ENCODE peak calls at places on chromosomes 7 and 10, in six cellular contexts. One of them, this sample, is unnamed.
A peak's percentile ranks its signal among the peaks of the same experiment; 100 is the strongest.

GRCh38 chr7:43487731-43488073 is 95.2 kb upstream of the STK17A start:
- DNase-seq in choroid plexus epithelial cell: no peak
- DNase-seq in IMR-90: no peak
- DNase-seq in CD8-positive, alpha-beta T cell: no peak
- DNase-seq in activated CD8-positive, alpha-beta T cell treated with anti-CD3 and anti-CD28 coated beads for 36 hours: no peak
- DNase-seq in activated naive CD8-positive, alpha-beta T cell treated with anti-CD3 and anti-CD28 coated beads, Interleukin-2, amount 10 ng/mL, durations not matched to agents 7 days and 5 days: no peak
- DNase-seq in this sample: no peak

GRCh38 chr7:49295136-49295535 is 370.8 kb downstream of the CDC14C start:
- DNase-seq in IMR-90: no peak
- DNase-seq in choroid plexus epithelial cell: no peak
- DNase-seq in activated CD8-positive, alpha-beta T cell treated with anti-CD3 and anti-CD28 coated beads for 36 hours: no peak
- DNase-seq in CD8-positive, alpha-beta T cell: no peak
- DNase-seq in activated naive CD8-positive, alpha-beta T cell treated with anti-CD3 and anti-CD28 coated beads, Interleukin-2, amount 10 ng/mL, durations not matched to agents 7 days and 5 days: no peak
- DNase-seq in this sample: peak; percentile 65

GRCh38 chr10:100934084-100934659 is 21.4 kb downstream of the SLF2 start:
- DNase-seq in activated CD8-positive, alpha-beta T cell treated with anti-CD3 and anti-CD28 coated beads for 36 hours: no peak
- DNase-seq in IMR-90: no peak
- DNase-seq in activated naive CD8-positive, alpha-beta T cell treated with anti-CD3 and anti-CD28 coated beads, Interleukin-2, amount 10 ng/mL, durations not matched to agents 7 days and 5 days: no peak
- DNase-seq in choroid plexus epithelial cell: peak; percentile 50
- DNase-seq in CD8-positive, alpha-beta T cell: no peak
- DNase-seq in this sample: no peak

GRCh38 chr10:8054243-8054497 is 318 bp upstream of the GATA3 start:
- DNase-seq in choroid plexus epithelial cell: no peak
- DNase-seq in activated naive CD8-positive, alpha-beta T cell treated with anti-CD3 and anti-CD28 coated beads, Interleukin-2, amount 10 ng/mL, durations not matched to agents 7 days and 5 days: no peak
- DNase-seq in activated CD8-positive, alpha-beta T cell treated with anti-CD3 and anti-CD28 coated beads for 36 hours: no peak
- DNase-seq in IMR-90: no peak
- DNase-seq in CD8-positive, alpha-beta T cell: no peak
- DNase-seq in this sample: peak; percentile 24

GRCh38 chr7:36611703-36612102 is 112.6 kb downstream of the AOAH start:
- DNase-seq in choroid plexus epithelial cell: no peak
- DNase-seq in IMR-90: no peak
- DNase-seq in activated CD8-positive, alpha-beta T cell treated with anti-CD3 and anti-CD28 coated beads for 36 hours: no peak
- DNase-seq in CD8-positive, alpha-beta T cell: no peak
- DNase-seq in activated naive CD8-positive, alpha-beta T cell treated with anti-CD3 and anti-CD28 coated beads, Interleukin-2, amount 10 ng/mL, durations not matched to agents 7 days and 5 days: no peak
- DNase-seq in this sample: no peak

GRCh38 chr7:4386190-4386589 is 295.9 kb upstream of the FOXK1 start:
- DNase-seq in IMR-90: no peak
- DNase-seq in choroid plexus epithelial cell: no peak
- DNase-seq in CD8-positive, alpha-beta T cell: no peak
- DNase-seq in activated CD8-positive, alpha-beta T cell treated with anti-CD3 and anti-CD28 coated beads for 36 hours: no peak
- DNase-seq in activated naive CD8-positive, alpha-beta T cell treated with anti-CD3 and anti-CD28 coated beads, Interleukin-2, amount 10 ng/mL, durations not matched to agents 7 days and 5 days: no peak
- DNase-seq in this sample: no peak

GRCh38 chr7:35422715-35423114 is 168.8 kb upstream of the TBX20 start:
- DNase-seq in choroid plexus epithelial cell: no peak
- DNase-seq in activated CD8-positive, alpha-beta T cell treated with anti-CD3 and anti-CD28 coated beads for 36 hours: no peak
- DNase-seq in CD8-positive, alpha-beta T cell: no peak
- DNase-seq in activated naive CD8-positive, alpha-beta T cell treated with anti-CD3 and anti-CD28 coated beads, Interleukin-2, amount 10 ng/mL, durations not matched to agents 7 days and 5 days: no peak
- DNase-seq in IMR-90: no peak
- DNase-seq in this sample: no peak

GRCh38 chr10:12844796-12845524 is 156.6 kb downstream of the CCDC3 start:
- DNase-seq in activated naive CD8-positive, alpha-beta T cell treated with anti-CD3 and anti-CD28 coated beads, Interleukin-2, amount 10 ng/mL, durations not matched to agents 7 days and 5 days: no peak
- DNase-seq in IMR-90: peak; percentile 91
- DNase-seq in activated CD8-positive, alpha-beta T cell treated with anti-CD3 and anti-CD28 coated beads for 36 hours: no peak
- DNase-seq in CD8-positive, alpha-beta T cell: no peak
- DNase-seq in choroid plexus epithelial cell: peak; percentile 92
- DNase-seq in this sample: peak; percentile 94

GRCh38 chr10:24132741-24133140 is 76.2 kb upstream of the KIAA1217 start:
- DNase-seq in IMR-90: no peak
- DNase-seq in choroid plexus epithelial cell: peak; percentile 21
- DNase-seq in activated CD8-positive, alpha-beta T cell treated with anti-CD3 and anti-CD28 coated beads for 36 hours: no peak
- DNase-seq in activated naive CD8-positive, alpha-beta T cell treated with anti-CD3 and anti-CD28 coated beads, Interleukin-2, amount 10 ng/mL, durations not matched to agents 7 days and 5 days: no peak
- DNase-seq in CD8-positive, alpha-beta T cell: no peak
- DNase-seq in this sample: peak; percentile 37

GRCh38 chr7:53218730-53219504 is 183.5 kb downstream of the POM121L12 start:
- DNase-seq in activated naive CD8-positive, alpha-beta T cell treated with anti-CD3 and anti-CD28 coated beads, Interleukin-2, amount 10 ng/mL, durations not matched to agents 7 days and 5 days: no peak
- DNase-seq in CD8-positive, alpha-beta T cell: no peak
- DNase-seq in IMR-90: no peak
- DNase-seq in activated CD8-positive, alpha-beta T cell treated with anti-CD3 and anti-CD28 coated beads for 36 hours: no peak
- DNase-seq in choroid plexus epithelial cell: no peak
- DNase-seq in this sample: no peak

GRCh38 chr7:125363873-125364272 is 434.2 kb upstream of the POT1 start:
- DNase-seq in IMR-90: no peak
- DNase-seq in activated naive CD8-positive, alpha-beta T cell treated with anti-CD3 and anti-CD28 coated beads, Interleukin-2, amount 10 ng/mL, durations not matched to agents 7 days and 5 days: no peak
- DNase-seq in activated CD8-positive, alpha-beta T cell treated with anti-CD3 and anti-CD28 coated beads for 36 hours: no peak
- DNase-seq in choroid plexus epithelial cell: peak; percentile 84
- DNase-seq in CD8-positive, alpha-beta T cell: no peak
- DNase-seq in this sample: peak; percentile 61

GRCh38 chr10:4243651-4244050 is 458.6 kb upstream of the KLF6 start:
- DNase-seq in choroid plexus epithelial cell: peak; percentile 100
- DNase-seq in activated CD8-positive, alpha-beta T cell treated with anti-CD3 and anti-CD28 coated beads for 36 hours: peak; percentile 47
- DNase-seq in CD8-positive, alpha-beta T cell: no peak
- DNase-seq in IMR-90: peak; percentile 100
- DNase-seq in activated naive CD8-positive, alpha-beta T cell treated with anti-CD3 and anti-CD28 coated beads, Interleukin-2, amount 10 ng/mL, durations not matched to agents 7 days and 5 days: no peak
- DNase-seq in this sample: peak; percentile 99

GRCh38 chr7:111942450-111943081 is 263.6 kb downstream of the DOCK4 start:
- DNase-seq in IMR-90: no peak
- DNase-seq in activated naive CD8-positive, alpha-beta T cell treated with anti-CD3 and anti-CD28 coated beads, Interleukin-2, amount 10 ng/mL, durations not matched to agents 7 days and 5 days: no peak
- DNase-seq in choroid plexus epithelial cell: no peak
- DNase-seq in CD8-positive, alpha-beta T cell: no peak
- DNase-seq in activated CD8-positive, alpha-beta T cell treated with anti-CD3 and anti-CD28 coated beads for 36 hours: no peak
- DNase-seq in this sample: no peak

GRCh38 chr10:122282253-122282671 is 11.2 kb downstream of the BTBD16 start:
- DNase-seq in activated CD8-positive, alpha-beta T cell treated with anti-CD3 and anti-CD28 coated beads for 36 hours: no peak
- DNase-seq in choroid plexus epithelial cell: no peak
- DNase-seq in CD8-positive, alpha-beta T cell: no peak
- DNase-seq in activated naive CD8-positive, alpha-beta T cell treated with anti-CD3 and anti-CD28 coated beads, Interleukin-2, amount 10 ng/mL, durations not matched to agents 7 days and 5 days: no peak
- DNase-seq in IMR-90: peak; percentile 45
- DNase-seq in this sample: peak; percentile 22

GRCh38 chr10:78139336-78139735 is 105.7 kb downstream of the RPS24 start:
- DNase-seq in activated CD8-positive, alpha-beta T cell treated with anti-CD3 and anti-CD28 coated beads for 36 hours: no peak
- DNase-seq in IMR-90: no peak
- DNase-seq in CD8-positive, alpha-beta T cell: no peak
- DNase-seq in activated naive CD8-positive, alpha-beta T cell treated with anti-CD3 and anti-CD28 coated beads, Interleukin-2, amount 10 ng/mL, durations not matched to agents 7 days and 5 days: no peak
- DNase-seq in choroid plexus epithelial cell: no peak
- DNase-seq in this sample: no peak

GRCh38 chr10:80356563-80356999 is at the start of the genes DYDC1 and DYDC2:
- DNase-seq in choroid plexus epithelial cell: peak; percentile 20
- DNase-seq in activated CD8-positive, alpha-beta T cell treated with anti-CD3 and anti-CD28 coated beads for 36 hours: peak; percentile 79
- DNase-seq in activated naive CD8-positive, alpha-beta T cell treated with anti-CD3 and anti-CD28 coated beads, Interleukin-2, amount 10 ng/mL, durations not matched to agents 7 days and 5 days: peak; percentile 76
- DNase-seq in CD8-positive, alpha-beta T cell: no peak
- DNase-seq in IMR-90: no peak
- DNase-seq in this sample: no peak